ENCODE peak calls at places on chromosomes 7 and 10, in seven cellular contexts. S is CD4-positive, alpha-beta T cell; Q is choroid plexus epithelial cell; N is GM23338; O is astrocyte of the spinal cord; A is AG04450; Y is kidney epithelial cell. C is an unnamed sample.

GRCh38 chr10:96960872-96961271 is 128.8 kb downstream of the LCOR start:
- DNase-seq in Y (no peak), O (no peak), N (no peak), A (no peak), Q (peak), S (no peak), C (no peak)

GRCh38 chr10:127882801-127883459 is 9.8 kb downstream of the CLRN3 start:
- DNase-seq in S (no peak), Y (no peak), N (no peak), Q (no peak), A (no peak), O (no peak), C (no peak)

GRCh38 chr10:106573106-106573505 is 591.4 kb downstream of the SORCS1 start:
- DNase-seq in S (no peak), Y (no peak), A (no peak), Q (peak), O (peak), N (no peak), C (no peak)

GRCh38 chr10:10056958-10057357 is 960.7 kb upstream of the CELF2 start:
- DNase-seq in Q (peak), A (no peak), S (no peak), O (no peak), Y (no peak), N (peak), C (no peak)

GRCh38 chr10:21336476-21337170 is 188.9 kb downstream of the SKIDA1 start:
- DNase-seq in N (peak), S (no peak), Y (peak), Q (peak), O (peak), A (peak), C (peak)

GRCh38 chr7:128053023-128053422 is 21.8 kb upstream of the LRRC4 start:
- DNase-seq in A (no peak), O (no peak), S (no peak), Y (no peak), Q (peak), N (no peak), C (no peak)

GRCh38 chr10:97096327-97097153 is 89.2 kb downstream of the SLIT1 start:
- DNase-seq in N (no peak), O (no peak), Q (no peak), Y (no peak), S (no peak), A (no peak), C (no peak)

GRCh38 chr10:121405096-121405495 is 193.1 kb downstream of the FGFR2 start:
- DNase-seq in Y (no peak), Q (no peak), N (no peak), S (no peak), A (no peak), O (no peak), C (no peak)

GRCh38 chr10:70680899-70681730 is 8.8 kb downstream of the ADAMTS14 start:
- DNase-seq in O (no peak), S (no peak), Q (no peak), Y (no peak), A (no peak), N (no peak), C (no peak)

GRCh38 chr7:106501605-106502580 is 159.1 kb downstream of the CCDC71L start:
- DNase-seq in Q (no peak), Y (no peak), A (no peak), S (no peak), O (no peak), N (no peak), C (no peak)

GRCh38 chr7:28708033-28708451 is 250.1 kb downstream of the TRIL start:
- DNase-seq in N (peak), A (no peak), Y (no peak), O (peak), S (no peak), Q (no peak), C (no peak)

GRCh38 chr10:4807803-4808507 is 18.1 kb upstream of the AKR1E2 start:
- DNase-seq in Y (peak), A (peak), S (no peak), N (no peak), O (peak), Q (peak), C (no peak)

GRCh38 chr7:136228185-136228584 is 251.0 kb upstream of the MTPN start:
- DNase-seq in S (no peak), A (no peak), N (no peak), Q (no peak), O (no peak), Y (no peak), C (no peak)

GRCh38 chr10:71817831-71818268 is 33.2 kb downstream of the PSAP start:
- DNase-seq in O (no peak), Y (no peak), S (no peak), Q (no peak), A (no peak), N (no peak), C (no peak)

GRCh38 chr10:31274310-31274709 is 44.7 kb upstream of the ZEB1 start:
- DNase-seq in A (no peak), S (no peak), Q (peak), N (no peak), Y (no peak), O (no peak), C (no peak)

GRCh38 chr10:12631787-12632562 is 282.6 kb downstream of the CAMK1D start:
- DNase-seq in A (no peak), O (no peak), Y (no peak), Q (no peak), S (no peak), N (no peak), C (no peak)

GRCh38 chr10:74859546-74859945 is 33.1 kb downstream of the KAT6B start:
- DNase-seq in Y (no peak), O (no peak), N (no peak), S (no peak), Q (no peak), A (no peak), C (no peak)

GRCh38 chr7:30459591-30460245 is 18.9 kb downstream of the NOD1 start:
- DNase-seq in Q (peak), Y (peak), N (no peak), S (no peak), O (peak), A (peak), C (no peak)

GRCh38 chr7:24123061-24123460 is 160.9 kb upstream of the NPY start:
- DNase-seq in A (peak), Y (no peak), S (no peak), Q (no peak), N (peak), O (no peak), C (no peak)

GRCh38 chr7:120160166-120160565 is 112.8 kb upstream of the KCND2 start:
- DNase-seq in O (no peak), S (no peak), N (no peak), A (no peak), Y (no peak), Q (no peak), C (no peak)

DNA sequence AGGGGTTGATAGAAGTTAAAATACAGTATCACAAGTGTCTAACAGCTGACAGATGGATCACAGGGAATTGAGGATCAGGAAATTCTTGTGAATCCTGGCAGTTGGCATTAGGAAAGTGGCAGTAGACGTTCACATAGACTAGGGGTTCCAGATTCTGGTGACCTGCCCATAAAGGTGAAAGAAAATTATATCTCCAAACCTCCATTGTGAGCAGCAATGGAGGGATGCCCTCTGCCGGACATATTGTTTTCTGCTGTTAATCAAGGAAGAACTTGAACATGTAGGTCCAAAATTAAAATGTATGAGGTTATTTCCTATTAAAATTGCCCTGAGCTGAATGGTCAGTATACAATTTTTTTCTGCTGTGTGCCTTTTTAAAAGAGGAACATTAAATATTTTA is 5.1 kb downstream of the NME8 start:
- DNase-seq in Q (peak), S (no peak), A (no peak), O (no peak), Y (no peak), N (peak), C (no peak)
- TF ChIP-seq CTCF in Q (peak), S (no peak), A (no peak), O (peak), Y (peak), N (peak), C (no peak)

GRCh38 chr7:101124376-101125056 is 2.4 kb upstream of the SERPINE1 start:
- DNase-seq in A (peak), N (no peak), O (peak), Q (peak), Y (peak), S (no peak), C (no peak)

GRCh38 chr7:101125989-101126650 is 784 bp upstream of the SERPINE1 start:
- DNase-seq in Q (peak), S (no peak), N (no peak), Y (peak), O (peak), A (no peak), C (no peak)

GRCh38 chr7:101127460-101128039 is 646 bp downstream of the SERPINE1 start:
- DNase-seq in A (no peak), N (no peak), O (no peak), Q (no peak), S (no peak), Y (no peak), C (no peak)

GRCh38 chr7:101128040-101128834 is 1.3 kb downstream of the SERPINE1 start:
- DNase-seq in N (no peak), Y (no peak), Q (peak), A (no peak), O (peak), S (no peak), C (no peak)

DNA sequence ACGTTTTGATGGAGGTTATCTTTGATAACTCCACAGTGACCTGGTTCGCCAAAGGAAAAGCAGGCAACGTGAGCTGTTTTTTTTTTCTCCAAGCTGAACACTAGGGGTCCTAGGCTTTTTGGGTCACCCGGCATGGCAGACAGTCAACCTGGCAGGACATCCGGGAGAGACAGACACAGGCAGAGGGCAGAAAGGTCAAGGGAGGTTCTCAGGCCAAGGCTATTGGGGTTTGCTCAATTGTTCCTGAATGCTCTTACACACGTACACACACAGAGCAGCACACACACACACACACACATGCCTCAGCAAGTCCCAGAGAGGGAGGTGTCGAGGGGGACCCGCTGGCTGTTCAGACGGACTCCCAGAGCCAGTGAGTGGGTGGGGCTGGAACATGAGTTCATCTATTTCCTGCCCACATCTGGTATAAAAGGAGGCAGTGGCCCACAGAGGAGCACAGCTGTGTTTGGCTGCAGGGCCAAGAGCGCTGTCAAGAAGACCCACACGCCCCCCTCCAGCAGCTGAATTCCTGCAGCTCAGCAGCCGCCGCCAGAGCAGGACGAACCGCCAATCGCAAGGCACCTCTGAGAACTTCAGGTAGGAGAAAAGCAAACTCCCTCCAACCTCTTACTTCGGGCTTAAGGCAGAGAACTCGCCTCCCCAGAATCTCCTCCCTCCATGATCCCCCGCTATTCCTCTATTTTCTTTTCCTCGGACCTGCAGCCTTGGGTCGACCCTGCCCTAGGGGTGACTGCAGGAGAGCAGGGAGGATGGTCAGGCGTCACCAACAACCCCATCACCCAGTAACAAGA is at the start of gene SERPINE1:
- DNase-seq in S (peak), O (peak), Y (peak), N (peak), A (peak), Q (peak), C (peak)
- TF ChIP-seq CTCF in S (no peak), O (peak), Y (peak), N (peak), A (peak), Q (peak), C (no peak)

GRCh38 chr10:124347956-124348355 is 70.8 kb downstream of the OAT start:
- DNase-seq in Q (no peak), S (no peak), A (no peak), N (peak), O (no peak), Y (no peak), C (no peak)
- TF ChIP-seq CTCF in Q (peak), S (no peak), A (no peak), N (peak), O (no peak), Y (no peak), C (no peak)

DNA sequence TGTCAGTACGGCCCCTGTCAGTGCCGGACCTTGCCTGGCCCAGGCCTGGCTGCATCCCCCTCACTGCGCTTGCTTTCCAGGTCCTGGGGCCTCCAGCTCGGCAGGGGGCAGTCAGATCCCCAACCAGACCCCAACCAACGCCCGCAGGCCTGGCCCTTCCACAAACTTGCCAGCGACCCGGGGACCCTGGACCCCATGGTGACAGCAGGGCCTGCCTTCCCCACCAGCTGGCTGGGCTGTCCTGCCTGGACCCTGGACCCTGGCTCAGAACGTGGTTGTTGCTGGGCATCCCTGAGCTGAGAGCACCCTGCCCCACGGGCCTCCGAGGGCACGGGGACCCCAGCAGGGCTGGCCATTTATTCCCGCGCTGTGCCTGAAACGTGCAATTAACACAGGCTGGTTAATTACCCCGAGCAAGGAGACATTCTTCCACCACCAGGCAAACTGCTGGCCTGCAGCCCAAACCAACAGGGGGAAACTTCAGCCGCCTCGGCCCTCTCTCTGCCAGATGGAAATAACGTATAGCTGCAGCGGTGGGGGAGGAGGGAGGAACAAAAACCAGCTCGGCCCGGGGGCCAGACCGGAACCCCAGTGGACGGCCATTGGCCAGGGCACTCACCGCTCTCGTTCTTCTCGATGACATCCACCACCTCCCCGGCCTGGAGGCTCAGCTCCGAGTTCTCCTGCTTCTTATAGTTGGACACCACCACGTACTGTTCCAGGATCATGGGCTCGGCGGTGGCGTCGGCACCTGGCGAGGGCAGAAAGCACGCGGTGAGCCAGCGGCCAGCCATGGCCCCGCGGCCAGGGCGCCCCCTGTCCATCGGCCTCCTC is 167.1 kb downstream of the NEURL1 start:
- DNase-seq in A (no peak), O (peak), Q (peak), Y (no peak), S (no peak), N (no peak), C (no peak)
- TF ChIP-seq CTCF in A (peak), O (no peak), Q (peak), Y (peak), S (no peak), N (no peak), C (no peak)

C was measured in omental fat pad.